ENCODE peak calls at places on chromosomes 2 and 18, in four cellular contexts. O is tibial artery, K is adrenal gland, M is lung. X is an unnamed sample.

GRCh38 chr2:57802243-57802642 is 244.4 kb upstream of the VRK2 start:
- DNase-seq in O (no peak), K (no peak), M (no peak), X (no peak)

GRCh38 chr2:234670052-234670451 is 173.2 kb upstream of the ARL4C start:
- DNase-seq in O (no peak), K (no peak), M (no peak), X (no peak)

GRCh38 chr18:23188391-23188790 is 53.1 kb downstream of the CABLES1 start:
- DNase-seq in M (no peak), O (no peak), K (no peak), X (no peak)

GRCh38 chr18:47323158-47323557 is 71.7 kb upstream of the SKOR2 start:
- DNase-seq in M (no peak), O (no peak), K (no peak), X (no peak)

GRCh38 chr2:136008205-136008865 is 22.9 kb upstream of the DARS1 start:
- DNase-seq in M (peak; percentile 69), O (peak; percentile 72), K (peak; percentile 27), X (no peak)

GRCh38 chr18:61738488-61738887 is 154.3 kb downstream of the RNF152 start:
- DNase-seq in K (no peak), O (peak; percentile 85), M (no peak), X (no peak)

GRCh38 chr2:120238728-120239487 is 13.7 kb upstream of the RALB start:
- DNase-seq in O (peak; percentile 44), M (no peak), K (peak; percentile 95), X (no peak)

GRCh38 chr2:17752281-17752680 is 1.3 kb downstream of the SMC6 start:
- DNase-seq in K (no peak), O (no peak), M (no peak), X (no peak)

GRCh38 chr18:79975985-79976680 is 11.7 kb downstream of the HSBP1L1 start:
- DNase-seq in M (no peak), O (no peak), K (no peak), X (no peak)

GRCh38 chr2:20008703-20009102 is 3.8 kb downstream of the MATN3 start:
- DNase-seq in M (no peak), K (no peak), O (no peak), X (no peak)

GRCh38 chr2:120805590-120805989 is 69.9 kb downstream of the GLI2 start:
- DNase-seq in O (no peak), M (no peak), K (no peak), X (no peak)

GRCh38 chr18:33052886-33053285 is 280.1 kb upstream of the KLHL14 start:
- DNase-seq in M (no peak), O (no peak), K (no peak), X (no peak)

GRCh38 chr2:104885119-104885777 is 31.3 kb downstream of the POU3F3 start:
- DNase-seq in M (no peak), O (no peak), K (no peak), X (peak; percentile 25)

GRCh38 chr2:47128705-47129104 is 26.4 kb downstream of the STPG4 start:
- DNase-seq in K (no peak), M (no peak), O (no peak), X (no peak)

GRCh38 chr2:196249860-196250259 is 78.5 kb upstream of the STK17B start:
- DNase-seq in K (no peak), M (peak; percentile 56), O (no peak), X (no peak)

GRCh38 chr2:159711562-159712193 is 628 bp upstream of the MARCHF7 start:
- DNase-seq in O (no peak), M (no peak), K (no peak), X (no peak)

GRCh38 chr2:217260441-217261080 is 400.7 kb upstream of the TNP1 start:
- DNase-seq in M (no peak), O (no peak), K (no peak), X (no peak)

GRCh38 chr2:38496927-38497669 is 105.6 kb downstream of the HNRNPLL start:
- DNase-seq in K (peak; percentile 80), M (no peak), O (no peak), X (no peak)

GRCh38 chr2:176774768-176775453 is 437.7 kb upstream of the HNRNPA3 start:
- DNase-seq in M (no peak), O (no peak), K (no peak), X (no peak)

GRCh38 chr2:47534179-47534919 is 131.4 kb downstream of the MSH2 start:
- DNase-seq in O (no peak), K (peak; percentile 94), M (no peak), X (peak; percentile 71)

GRCh38 chr2:9358846-9359245 is 64.5 kb downstream of the ITGB1BP1 start:
- DNase-seq in K (no peak), M (no peak), O (no peak), X (no peak)

GRCh38 chr2:181955010-181955409 is 30.6 kb upstream of the PPP1R1C start:
- DNase-seq in M (no peak), O (no peak), K (no peak), X (no peak)

GRCh38 chr2:66897676-66898280 is 462.9 kb downstream of the MEIS1 start:
- DNase-seq in O (no peak), M (no peak), K (no peak), X (no peak)

GRCh38 chr18:55316615-55317184 is 271.3 kb downstream of the TCF4 start:
- DNase-seq in K (no peak), M (no peak), O (no peak), X (no peak)

GRCh38 chr2:69196327-69197117 is 183.5 kb downstream of the ANTXR1 start:
- DNase-seq in K (no peak), M (no peak), O (no peak), X (peak; percentile 57)

GRCh38 chr2:28129955-28130695 is 239.6 kb downstream of the BABAM2 start:
- DNase-seq in M (no peak), K (no peak), O (no peak), X (no peak)

GRCh38 chr2:112156152-112156986 is 18.2 kb downstream of the FBLN7 start:
- DNase-seq in K (no peak), M (no peak), O (peak; percentile 53), X (no peak)

GRCh38 chr2:56102098-56102497 is 81.7 kb upstream of the CCDC85A start:
- DNase-seq in M (no peak), K (no peak), O (no peak), X (no peak)

GRCh38 chr2:133264951-133265949 is 303.0 kb downstream of the NCKAP5 start:
- DNase-seq in M (peak; percentile 48), O (no peak), K (peak; percentile 71), X (peak; percentile 50)

GRCh38 chr2:151999058-151999457 is 99.8 kb downstream of the CACNB4 start:
- DNase-seq in K (peak; percentile 77), O (no peak), M (peak; percentile 58), X (peak; percentile 83)

GRCh38 chr2:9423922-9424272 is 443 bp downstream of the CPSF3 start:
- DNase-seq in K (no peak), M (no peak), O (no peak), X (no peak)

GRCh38 chr2:187379869-187380268 is 68.2 kb downstream of the CALCRL start:
- DNase-seq in O (no peak), M (no peak), K (no peak), X (peak; percentile 4)

GRCh38 chr2:23526835-23527790 is 142.1 kb downstream of the KLHL29 start:
- DNase-seq in K (no peak), O (no peak), M (no peak), X (no peak)
- H3K4me1 ChIP-seq in K (peaks cover 42% of the 10 kb centered on the region), O (peaks cover 30% of the 10 kb centered on the region), M (no peaks in the 10 kb centered on the region), X (no peaks in the 10 kb centered on the region)

DNA sequence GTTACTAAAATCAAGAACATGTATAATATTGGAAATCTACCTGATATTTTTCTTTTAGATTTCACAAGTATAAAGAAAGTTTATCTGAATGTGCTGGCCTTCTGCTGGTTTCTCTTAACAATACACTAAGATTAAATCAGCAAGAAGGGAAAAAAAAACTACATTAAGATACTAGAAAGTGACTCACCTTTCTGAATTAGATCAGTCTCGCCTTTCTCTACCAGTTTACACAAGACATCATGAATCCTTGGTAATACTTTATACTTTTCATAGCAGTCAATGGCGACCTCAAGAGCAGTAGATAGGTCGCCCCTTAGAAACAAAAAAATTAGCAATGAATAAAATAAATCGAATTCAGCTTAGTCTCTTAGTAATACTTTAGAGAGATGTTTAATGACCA is 61.2 kb downstream of the LRPPRC start:
- DNase-seq in M (no peak), K (no peak), O (no peak), X (no peak)
- H3K36me3 ChIP-seq in M (peaks cover 2% of the 10 kb centered on the region), K (peaks cover 18% of the 10 kb centered on the region), O (peaks cover 31% of the 10 kb centered on the region), X (no peaks in the 10 kb centered on the region)

DNA sequence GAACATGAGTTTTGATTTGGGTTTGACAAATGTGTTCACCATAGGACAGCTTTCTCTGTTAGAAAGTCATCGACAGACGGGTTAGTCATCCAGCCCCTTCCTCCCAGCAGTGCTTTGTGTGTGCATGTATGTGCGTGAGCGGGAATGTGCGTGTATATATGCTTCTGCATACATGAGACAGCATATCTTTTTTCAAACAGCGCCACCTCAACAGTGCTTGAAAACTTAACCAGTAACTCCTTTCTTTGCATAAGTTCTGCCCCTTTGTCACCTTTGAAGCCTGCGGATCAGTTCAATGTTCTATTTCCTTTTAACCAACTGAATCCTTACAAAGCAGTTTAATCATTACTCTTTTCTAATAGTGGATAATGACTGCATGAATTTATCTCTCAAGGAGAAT is 351.4 kb downstream of the LPIN1 start:
- DNase-seq in O (no peak), K (no peak), M (no peak), X (no peak)
- H3K4me1 ChIP-seq in O (no peaks in the 10 kb centered on the region), K (no peaks in the 10 kb centered on the region), M (no peaks in the 10 kb centered on the region), X (no peaks in the 10 kb centered on the region)

GRCh38 chr2:96112501-96113366 is 3.6 kb downstream of the ADRA2B start:
- DNase-seq in O (no peak), M (no peak), K (no peak), X (peak; percentile 25)

GRCh38 chr2:96114903-96115581 is 1.3 kb downstream of the ADRA2B start:
- DNase-seq in K (no peak), O (no peak), M (no peak), X (no peak)

GRCh38 chr2:96113367-96113677 is 3.0 kb downstream of the ADRA2B start:
- DNase-seq in O (no peak), K (no peak), M (no peak), X (no peak)

GRCh38 chr2:96114546-96114902 is 1.8 kb downstream of the ADRA2B start:
- DNase-seq in K (no peak), O (no peak), M (no peak), X (no peak)

GRCh38 chr2:96113951-96114350 is 2.4 kb downstream of the ADRA2B start:
- DNase-seq in K (no peak), O (no peak), M (no peak), X (no peak)
- H3K36me3 ChIP-seq in K (no peaks in the 10 kb centered on the region), O (no peaks in the 10 kb centered on the region), M (no peaks in the 10 kb centered on the region), X (no peaks in the 10 kb centered on the region)

DNA sequence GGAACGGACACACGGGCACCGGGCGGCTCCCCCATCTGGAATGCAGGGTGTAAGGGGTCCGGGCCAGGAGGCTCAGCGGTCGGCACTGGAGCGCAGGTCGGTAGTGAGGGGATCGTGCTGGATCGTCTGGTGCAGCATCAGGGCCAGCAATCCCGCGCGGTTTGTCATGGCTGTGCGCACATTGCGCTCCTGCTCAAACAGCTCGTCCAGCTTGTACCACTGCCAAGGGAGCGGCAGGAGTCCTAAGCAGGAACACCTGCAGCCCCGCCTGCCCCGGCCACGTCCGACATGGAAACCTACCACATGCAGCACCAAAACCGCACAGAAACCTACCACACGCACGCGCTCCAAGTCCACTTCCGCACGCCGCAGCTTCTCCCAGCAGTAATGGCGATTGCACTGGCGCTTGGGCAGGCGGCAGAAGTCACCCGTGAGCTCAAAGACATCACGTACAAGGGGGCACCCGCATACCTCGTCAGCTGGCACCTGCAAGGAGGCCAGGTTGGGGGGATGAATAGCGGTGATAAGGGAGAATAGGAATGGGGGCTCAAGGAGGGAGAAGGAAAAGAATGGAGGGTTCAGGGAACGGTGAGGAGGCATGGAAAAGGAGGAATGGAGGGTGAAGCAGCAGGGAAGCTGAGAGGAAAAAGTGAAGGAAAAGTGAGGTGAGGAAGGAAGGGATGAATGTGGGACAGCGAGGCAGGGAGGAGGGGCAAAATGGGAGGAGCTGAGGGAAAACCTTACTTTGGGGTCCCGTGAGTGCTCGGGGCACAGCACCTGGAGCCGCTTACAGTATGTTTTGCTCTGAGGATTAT is 1.4 kb upstream of the MBD1 start:
- DNase-seq in M (no peak), K (no peak), O (no peak), X (no peak)
- H3K4me1 ChIP-seq in M (peaks cover 5% of the 10 kb centered on the region), K (peaks cover 33% of the 10 kb centered on the region), O (peaks cover 27% of the 10 kb centered on the region), X (peaks cover 6% of the 10 kb centered on the region)